ENCODE peak calls at places on chromosomes 7 and 10, in nine cellular contexts. H is activated T-helper 1 cell treated with anti-CD3 and anti-CD28 coated beads, Interleukin-2, amount 50 U/mL, for 16 hours; Z is GM12865; B is foreskin fibroblast; M is H7; D is T-helper 9 cell; Q is activated CD4-positive, alpha-beta T cell treated with anti-CD3 and anti-CD28 coated beads for 36 hours; N is NCI-H345; K is cerebellum. W is an unnamed sample.

GRCh38 chr7:138036135-138036534 is 34.2 kb upstream of the CREB3L2 start:
- DNase-seq in M (no peak), D (no peak), H (no peak), K (no peak), Z (no peak), N (no peak), Q (no peak), B (no peak), W (no peak)

GRCh38 chr10:61963669-61964058 is 62.2 kb downstream of the ARID5B start:
- DNase-seq in H (no peak), B (no peak), M (no peak), D (no peak), K (no peak), N (no peak), Q (no peak), Z (no peak), W (no peak)

GRCh38 chr7:123645516-123645915 is 10.2 kb upstream of the LMOD2 start:
- DNase-seq in B (no peak), D (no peak), H (no peak), Z (no peak), N (no peak), K (no peak), Q (no peak), M (no peak), W (no peak)

GRCh38 chr7:38299275-38299931 is 26.0 kb upstream of the TARP start:
- DNase-seq in D (no peak), H (no peak), B (no peak), M (no peak), N (no peak), K (no peak), Q (no peak), Z (no peak), W (no peak)

GRCh38 chr10:97708976-97709745 is 4.4 kb upstream of the MARVELD1 start:
- DNase-seq in K (no peak), M (peak), B (peak), H (no peak), Z (peak), N (peak), D (peak), Q (peak), W (peak)

GRCh38 chr10:113304726-113305125 is 248.1 kb upstream of the HABP2 start:
- DNase-seq in K (no peak), M (no peak), Q (no peak), Z (no peak), B (no peak), D (no peak), H (no peak), N (no peak), W (no peak)

GRCh38 chr10:58137813-58138212 is 129.9 kb downstream of the IPMK start:
- DNase-seq in D (no peak), B (no peak), N (peak), Z (no peak), H (no peak), Q (no peak), M (no peak), K (no peak), W (no peak)

GRCh38 chr7:23043441-23043840 is 29.5 kb upstream of the HYCC1 start:
- DNase-seq in N (no peak), Q (no peak), D (no peak), B (no peak), H (no peak), K (no peak), M (no peak), Z (no peak), W (peak)

GRCh38 chr7:35985126-35985754 is 167.8 kb upstream of the EEPD1 start:
- DNase-seq in K (peak), D (peak), N (peak), H (peak), Z (peak), M (peak), B (peak), Q (peak), W (peak)

GRCh38 chr10:132662186-132662920 is 123.6 kb downstream of the NKX6-2 start:
- DNase-seq in M (peak), D (no peak), B (no peak), K (peak), H (no peak), Q (no peak), Z (no peak), N (no peak), W (no peak)

GRCh38 chr10:107740962-107741690 is 576.6 kb upstream of the SORCS1 start:
- DNase-seq in Z (peak), H (no peak), M (no peak), K (no peak), D (no peak), Q (no peak), N (no peak), B (peak), W (peak)

GRCh38 chr10:133309720-133310398 is 1.1 kb downstream of the ZNF511 start:
- DNase-seq in N (peak), K (no peak), M (no peak), Z (no peak), B (no peak), H (no peak), Q (no peak), D (no peak), W (no peak)

GRCh38 chr10:15182541-15183207 is 14.2 kb upstream of the NMT2 start:
- DNase-seq in H (no peak), Q (no peak), D (no peak), M (no peak), B (peak), N (no peak), Z (no peak), K (no peak), W (peak)

GRCh38 chr10:113475381-113475807 is 77.5 kb upstream of the HABP2 start:
- DNase-seq in M (no peak), K (no peak), Z (no peak), N (no peak), B (no peak), D (no peak), Q (no peak), H (no peak), W (peak)

GRCh38 chr7:2838451-2838850 is 5.7 kb downstream of the GNA12 start:
- DNase-seq in M (no peak), B (no peak), D (no peak), Z (no peak), Q (no peak), K (no peak), N (no peak), H (no peak), W (no peak)

GRCh38 chr7:90262438-90262837 is 17.5 kb downstream of the CFAP69 start:
- DNase-seq in N (peak), M (no peak), B (peak), D (no peak), Z (peak), H (no peak), Q (no peak), K (peak), W (peak)

GRCh38 chr7:43639858-43640491 is 57.1 kb downstream of the STK17A start:
- DNase-seq in Z (no peak), D (no peak), Q (no peak), K (no peak), N (peak), M (no peak), B (peak), H (no peak), W (peak)

GRCh38 chr7:70600993-70601392 is 531.0 kb upstream of the GALNT17 start:
- DNase-seq in N (no peak), M (no peak), Z (no peak), H (no peak), Q (no peak), D (no peak), B (no peak), K (no peak), W (no peak)

GRCh38 chr7:125484755-125485154 is 555.1 kb upstream of the POT1 start:
- DNase-seq in H (no peak), K (no peak), Z (no peak), B (no peak), N (no peak), Q (no peak), D (no peak), M (no peak), W (no peak)

GRCh38 chr10:78528749-78529204 is 495.1 kb downstream of the RPS24 start:
- DNase-seq in N (peak), B (no peak), K (no peak), Q (no peak), Z (no peak), M (no peak), D (no peak), H (no peak), W (no peak)

GRCh38 chr7:99928994-99929729 is at the start of gene GJC3:
- DNase-seq in Z (peak), N (peak), Q (peak), M (peak), D (peak), H (no peak), K (peak), B (peak), W (peak)

GRCh38 chr10:77308084-77308732 is 329.4 kb downstream of the KCNMA1 start:
- DNase-seq in D (no peak), H (no peak), K (no peak), N (no peak), Z (no peak), B (no peak), Q (no peak), M (no peak), W (no peak)

GRCh38 chr10:13893926-13894325 is 307.2 kb downstream of the PRPF18 start:
- DNase-seq in Z (no peak), Q (no peak), H (no peak), D (no peak), B (peak), K (no peak), N (no peak), M (no peak), W (peak)

GRCh38 chr10:98268694-98269386 is 846 bp upstream of the LOXL4 start:
- DNase-seq in K (no peak), B (peak), M (no peak), H (no peak), Z (no peak), Q (peak), N (peak), D (no peak), W (no peak)

GRCh38 chr7:83976302-83976701 is 218.3 kb downstream of the SEMA3A start:
- DNase-seq in K (peak), N (peak), B (peak), Z (peak), M (peak), H (no peak), Q (no peak), D (no peak), W (peak)

GRCh38 chr10:99487125-99487524 is 45.6 kb upstream of the NKX2-3 start:
- DNase-seq in H (no peak), N (no peak), Q (no peak), K (no peak), Z (no peak), D (no peak), M (no peak), B (no peak), W (no peak)

GRCh38 chr7:103679156-103680132 is 233.4 kb upstream of the SLC26A5 start:
- DNase-seq in B (peak), Z (no peak), N (no peak), K (peak), D (no peak), Q (no peak), H (no peak), M (no peak), W (peak)

GRCh38 chr10:6667679-6668270 is 87.7 kb upstream of the PRKCQ start:
- DNase-seq in K (no peak), B (peak), H (no peak), D (no peak), N (no peak), Z (peak), Q (peak), M (peak), W (peak)

GRCh38 chr7:131076711-131077170 is 250.9 kb upstream of the MKLN1 start:
- DNase-seq in Z (no peak), B (peak), Q (no peak), H (no peak), M (no peak), D (no peak), N (no peak), K (no peak), W (peak)

GRCh38 chr10:11823122-11823988 is at the start of gene PROSER2:
- DNase-seq in N (no peak), K (peak), Q (peak), Z (peak), M (peak), H (no peak), B (peak), D (no peak), W (peak)

GRCh38 chr7:101723835-101724234 is 93.6 kb upstream of the CUX1 start:
- DNase-seq in D (no peak), M (no peak), B (no peak), Q (no peak), K (no peak), H (no peak), Z (no peak), N (no peak), W (no peak)

GRCh38 chr7:88206235-88206634 is 13.6 kb downstream of the SRI start:
- DNase-seq in M (no peak), H (no peak), K (no peak), N (no peak), B (no peak), D (no peak), Q (no peak), Z (no peak), W (no peak)

GRCh38 chr10:47137311-47137851 is 162.6 kb upstream of the GDF10 start:
- DNase-seq in K (no peak), M (no peak), B (peak), Q (no peak), Z (no peak), H (no peak), N (no peak), D (no peak), W (peak)

GRCh38 chr7:116771640-116772039 is 90.7 kb upstream of the CAPZA2 start:
- DNase-seq in M (no peak), Z (no peak), K (no peak), Q (no peak), B (no peak), N (no peak), D (no peak), H (no peak), W (no peak)

GRCh38 chr7:121624922-121625321 is 228.8 kb upstream of the FAM3C start:
- DNase-seq in Q (no peak), K (no peak), N (no peak), Z (no peak), M (no peak), B (no peak), D (no peak), H (no peak), W (peak)

GRCh38 chr7:11579141-11579540 is 252.9 kb downstream of the THSD7A start:
- DNase-seq in Q (no peak), N (no peak), Z (no peak), B (peak), K (no peak), D (no peak), H (no peak), M (no peak), W (no peak)

GRCh38 chr7:5634107-5634950 is 147.1 kb downstream of the RNF216 start:
- DNase-seq in N (no peak), K (peak), H (no peak), M (peak), Q (no peak), D (no peak), B (peak), Z (no peak), W (peak)

W was measured in GM23248.